ENCODE peak calls at places on chromosomes 6 and 20, in six cellular contexts. One of them, this sample, is unnamed.

GRCh38 chr6:151370509-151371078 is 20.8 kb downstream of the ZBTB2 start:
- DNase-seq in GM03348: peak
- DNase-seq in BJ: no peak
- DNase-seq in adipocyte: peak
- DNase-seq in stimulated activated naive CD4-positive, alpha-beta T cell: no peak
- DNase-seq in NCI-H2171: no peak
- DNase-seq in this sample: no peak

GRCh38 chr6:29813066-29813465 is 14.6 kb upstream of the HLA-G start:
- DNase-seq in GM03348: no peak
- DNase-seq in stimulated activated naive CD4-positive, alpha-beta T cell: no peak
- DNase-seq in NCI-H2171: no peak
- DNase-seq in BJ: no peak
- DNase-seq in adipocyte: no peak
- DNase-seq in this sample: no peak

GRCh38 chr6:137097057-137097456 is 52.3 kb upstream of the IL20RA start:
- DNase-seq in GM03348: no peak
- DNase-seq in BJ: no peak
- DNase-seq in NCI-H2171: no peak
- DNase-seq in adipocyte: peak
- DNase-seq in stimulated activated naive CD4-positive, alpha-beta T cell: no peak
- DNase-seq in this sample: no peak

GRCh38 chr6:50030350-50030749 is 8.6 kb upstream of the DEFB110 start:
- DNase-seq in adipocyte: no peak
- DNase-seq in GM03348: no peak
- DNase-seq in NCI-H2171: no peak
- DNase-seq in BJ: no peak
- DNase-seq in stimulated activated naive CD4-positive, alpha-beta T cell: no peak
- DNase-seq in this sample: no peak

GRCh38 chr6:145814035-145814500 is 527 bp downstream of the FBXO30 start:
- DNase-seq in GM03348: peak
- DNase-seq in stimulated activated naive CD4-positive, alpha-beta T cell: no peak
- DNase-seq in BJ: no peak
- DNase-seq in adipocyte: no peak
- DNase-seq in NCI-H2171: no peak
- DNase-seq in this sample: no peak

GRCh38 chr6:70997379-70997778 is 40.5 kb upstream of the B3GAT2 start:
- DNase-seq in BJ: no peak
- DNase-seq in GM03348: no peak
- DNase-seq in NCI-H2171: no peak
- DNase-seq in adipocyte: no peak
- DNase-seq in stimulated activated naive CD4-positive, alpha-beta T cell: no peak
- DNase-seq in this sample: no peak

GRCh38 chr6:166556336-166556735 is 30.1 kb downstream of the RAMACL start:
- DNase-seq in adipocyte: no peak
- DNase-seq in GM03348: no peak
- DNase-seq in BJ: no peak
- DNase-seq in NCI-H2171: no peak
- DNase-seq in stimulated activated naive CD4-positive, alpha-beta T cell: no peak
- DNase-seq in this sample: no peak

GRCh38 chr6:7048859-7049258 is 58.9 kb upstream of the RREB1 start:
- DNase-seq in GM03348: no peak
- DNase-seq in adipocyte: no peak
- DNase-seq in stimulated activated naive CD4-positive, alpha-beta T cell: no peak
- DNase-seq in BJ: no peak
- DNase-seq in NCI-H2171: peak
- DNase-seq in this sample: no peak

GRCh38 chr6:56101141-56101553 is 146.2 kb downstream of the COL21A1 start:
- DNase-seq in GM03348: peak
- DNase-seq in adipocyte: peak
- DNase-seq in NCI-H2171: no peak
- DNase-seq in stimulated activated naive CD4-positive, alpha-beta T cell: no peak
- DNase-seq in BJ: peak
- DNase-seq in this sample: peak

GRCh38 chr6:170083236-170084051 is 207.4 kb downstream of the DLL1 start:
- DNase-seq in stimulated activated naive CD4-positive, alpha-beta T cell: no peak
- DNase-seq in NCI-H2171: peak
- DNase-seq in GM03348: no peak
- DNase-seq in BJ: no peak
- DNase-seq in adipocyte: no peak
- DNase-seq in this sample: no peak

GRCh38 chr6:164947174-164947573 is 362.2 kb downstream of the C6orf118 start:
- DNase-seq in stimulated activated naive CD4-positive, alpha-beta T cell: no peak
- DNase-seq in NCI-H2171: no peak
- DNase-seq in GM03348: no peak
- DNase-seq in adipocyte: no peak
- DNase-seq in BJ: no peak
- DNase-seq in this sample: no peak

GRCh38 chr20:61786230-61786629 is 279.5 kb downstream of the TAF4 start:
- DNase-seq in GM03348: no peak
- DNase-seq in adipocyte: no peak
- DNase-seq in NCI-H2171: no peak
- DNase-seq in stimulated activated naive CD4-positive, alpha-beta T cell: no peak
- DNase-seq in BJ: no peak
- DNase-seq in this sample: no peak

GRCh38 chr20:57469418-57470211 is 55.3 kb downstream of the CTCFL start:
- DNase-seq in stimulated activated naive CD4-positive, alpha-beta T cell: no peak
- DNase-seq in NCI-H2171: no peak
- DNase-seq in BJ: no peak
- DNase-seq in GM03348: no peak
- DNase-seq in adipocyte: no peak
- DNase-seq in this sample: no peak

GRCh38 chr6:73264446-73264845 is 1.4 kb upstream of the KHDC1 start:
- DNase-seq in NCI-H2171: no peak
- DNase-seq in GM03348: no peak
- DNase-seq in stimulated activated naive CD4-positive, alpha-beta T cell: no peak
- DNase-seq in adipocyte: no peak
- DNase-seq in BJ: no peak
- DNase-seq in this sample: no peak

GRCh38 chr6:118875672-118876071 is 18.3 kb upstream of the ASF1A start:
- DNase-seq in GM03348: no peak
- DNase-seq in stimulated activated naive CD4-positive, alpha-beta T cell: no peak
- DNase-seq in BJ: no peak
- DNase-seq in adipocyte: no peak
- DNase-seq in NCI-H2171: no peak
- DNase-seq in this sample: no peak